ENCODE peak calls at places on chromosomes 3 and 15, in five cellular contexts. O is nephron progenitor cell; Z is T-helper 1 cell; E is stimulated activated naive B cell treated with anti-CD40 and anti-IgM and Interleukin-4, amounts not matched to agents 10 μg/mL and 1 μg/mL and 100 μg/mL, for 72 hours; V is thyroid gland. P is an unnamed sample.

GRCh38 chr15:38263996-38264395 is 11.4 kb downstream of the SPRED1 start:
- DNase-seq in O (no peak), Z (no peak), E (no peak), V (no peak), P (no peak)

GRCh38 chr3:27165348-27165747 is 203.8 kb downstream of the NEK10 start:
- DNase-seq in V (no peak), O (no peak), E (no peak), Z (no peak), P (no peak)

GRCh38 chr15:76058714-76059319 is 968 bp upstream of the TMEM266 start:
- DNase-seq in E (peak), Z (peak), V (no peak), O (peak), P (peak)

GRCh38 chr15:81113861-81114261 is 20.2 kb upstream of the CFAP161 start:
- DNase-seq in Z (no peak), O (no peak), E (no peak), V (no peak), P (no peak)

GRCh38 chr3:16102187-16102561 is 72.3 kb upstream of the GALNT15 start:
- DNase-seq in Z (no peak), O (no peak), E (no peak), V (no peak), P (no peak)

GRCh38 chr3:137191133-137191923 is 233.5 kb downstream of the IL20RB start:
- DNase-seq in O (no peak), E (no peak), Z (no peak), V (no peak), P (no peak)

GRCh38 chr15:91445701-91446100 is 345.6 kb downstream of the SV2B start:
- DNase-seq in V (no peak), E (no peak), O (no peak), Z (no peak), P (peak)

GRCh38 chr3:79162653-79163052 is 605.1 kb downstream of the ROBO1 start:
- DNase-seq in V (no peak), O (no peak), E (no peak), Z (no peak), P (no peak)

GRCh38 chr3:120506076-120506827 is 55.5 kb upstream of the FSTL1 start:
- DNase-seq in O (no peak), V (peak), Z (no peak), E (no peak), P (no peak)

GRCh38 chr3:10695595-10696285 is 120.3 kb upstream of the SLC6A11 start:
- DNase-seq in Z (no peak), O (no peak), V (no peak), E (no peak), P (no peak)

GRCh38 chr15:56988219-56988618 is 69.8 kb downstream of the TCF12 start:
- DNase-seq in Z (no peak), V (no peak), E (no peak), O (no peak), P (no peak)

GRCh38 chr15:25611603-25612002 is 172.8 kb upstream of the UBE3A start:
- DNase-seq in O (no peak), E (no peak), Z (no peak), V (no peak), P (no peak)

GRCh38 chr15:71596672-71597071 is 213.7 kb upstream of the NR2E3 start:
- DNase-seq in Z (no peak), V (peak), O (no peak), E (no peak), P (no peak)

GRCh38 chr3:38587548-38588131 is 61.8 kb downstream of the SCN5A start:
- DNase-seq in Z (no peak), V (peak), O (no peak), E (no peak), P (no peak)

GRCh38 chr3:186589115-186589514 is 18.6 kb downstream of the DNAJB11 start:
- DNase-seq in V (no peak), E (no peak), O (no peak), Z (no peak), P (peak)

GRCh38 chr3:26259166-26259565 is 363.4 kb upstream of the LRRC3B start:
- DNase-seq in O (no peak), V (no peak), Z (no peak), E (no peak), P (no peak)

GRCh38 chr15:74311734-74312444 is 55.6 kb downstream of the CYP11A1 start:
- DNase-seq in V (no peak), E (no peak), O (peak), Z (no peak), P (peak)

GRCh38 chr3:25412269-25412668 is 15.8 kb upstream of the RARB start:
- DNase-seq in Z (no peak), O (no peak), E (no peak), V (no peak), P (no peak)

GRCh38 chr3:35737527-35737926 is 98.2 kb downstream of the ARPP21 start:
- DNase-seq in V (no peak), O (no peak), E (no peak), Z (no peak), P (no peak)

GRCh38 chr3:4900298-4900697 is 78.9 kb upstream of the BHLHE40 start:
- DNase-seq in O (no peak), Z (peak), E (no peak), V (no peak), P (no peak)

GRCh38 chr15:77057650-77058049 is 13.3 kb downstream of the TSPAN3 start:
- DNase-seq in V (no peak), Z (no peak), O (no peak), E (no peak), P (no peak)

GRCh38 chr15:58292761-58293175 is 139.0 kb upstream of the LIPC start:
- DNase-seq in O (no peak), E (no peak), V (no peak), Z (peak), P (no peak)

GRCh38 chr3:99172736-99173657 is 271.5 kb upstream of the DCBLD2 start:
- DNase-seq in Z (peak), E (no peak), V (peak), O (peak), P (peak)

GRCh38 chr3:183309276-183309675 is 56.2 kb downstream of the B3GNT5 start:
- DNase-seq in E (no peak), Z (no peak), O (no peak), V (no peak), P (no peak)

GRCh38 chr3:123586966-123587365 is 2.1 kb upstream of the HACD2 start:
- DNase-seq in O (no peak), V (no peak), Z (no peak), E (no peak), P (no peak)

P was measured in left kidney.